ENCODE peak calls at places on chromosomes 12 and 14, in seven cellular contexts. P is MM.1S, M is tibial nerve, B is astrocyte, Q is colonic mucosa, Z is fibroblast of lung, G is PC-3. D is an unnamed sample. For H3K36me3, the result is how much of the 10 kb centered on the place peaks cover.

GRCh38 chr12:6767592-6768384 is 1.6 kb downstream of the PTMS start:
- DNase-seq in P (no peak), Z (peak), M (no peak), Q (peak), G (peak), B (no peak), D (peak)

GRCh38 chr12:49059385-49060232 is 985 bp downstream of the KMT2D start:
- DNase-seq in B (peak), M (no peak), P (peak), G (peak), Z (peak), Q (peak), D (peak)

GRCh38 chr14:34650786-34651584 is 21.0 kb upstream of the SNX6 start:
- DNase-seq in Z (peak), P (no peak), B (peak), G (peak), Q (no peak), M (no peak), D (no peak)

GRCh38 chr12:56119361-56119796 is 1.3 kb downstream of the ZC3H10 start:
- DNase-seq in Q (peak), B (peak), P (peak), G (peak), Z (peak), M (peak), D (peak)

GRCh38 chr14:22852940-22853767 is 16.8 kb downstream of the MMP14 start:
- DNase-seq in Z (peak), M (peak), P (peak), B (peak), G (peak), Q (peak), D (peak)

GRCh38 chr12:69007166-69007857 is 74.3 kb upstream of the CPM start:
- DNase-seq in M (no peak), P (no peak), Z (peak), B (peak), Q (peak), G (peak), D (peak)

GRCh38 chr12:111108726-111109125 is 188.3 kb upstream of the MYL2 start:
- DNase-seq in B (no peak), G (no peak), M (no peak), Q (no peak), P (no peak), Z (no peak), D (no peak)

GRCh38 chr14:36301159-36301558 is 19.3 kb downstream of the MBIP start:
- DNase-seq in G (no peak), Z (peak), M (no peak), B (peak), P (no peak), Q (no peak), D (peak)

GRCh38 chr12:67650127-67650495 is 1.6 kb downstream of the DYRK2 start:
- DNase-seq in Z (no peak), P (no peak), B (no peak), M (peak), G (no peak), Q (peak), D (peak)

GRCh38 chr14:105894978-105895881 is 368.8 kb downstream of the TMEM121 start:
- DNase-seq in P (no peak), B (no peak), M (no peak), Z (no peak), Q (no peak), G (no peak), D (no peak)

GRCh38 chr12:29547151-29547561 is 49.7 kb upstream of the OVCH1 start:
- DNase-seq in G (peak), Q (no peak), P (no peak), M (no peak), Z (peak), B (peak), D (no peak)

GRCh38 chr12:53074999-53075370 is 4.2 kb downstream of the SPRYD3 start:
- DNase-seq in Q (no peak), G (no peak), M (no peak), Z (no peak), B (no peak), P (no peak), D (no peak)
- H3K27ac ChIP-seq in Q (no peak), G (no peak), M (peak), Z (no peak), B (no peak), P (no peak), D (no peak)

GRCh38 chr12:109469516-109469915 is 7.6 kb downstream of the KCTD10 start:
- DNase-seq in P (no peak), Q (no peak), M (no peak), Z (no peak), G (no peak), B (no peak), D (no peak)

GRCh38 chr12:109466305-109466704 is 10.8 kb downstream of the KCTD10 start:
- DNase-seq in P (no peak), M (no peak), Q (no peak), G (no peak), Z (no peak), B (no peak), D (peak)

GRCh38 chr12:109464642-109465351 is 12.3 kb downstream of the KCTD10 start:
- DNase-seq in B (no peak), G (no peak), Z (no peak), M (no peak), Q (no peak), P (no peak), D (no peak)

GRCh38 chr12:109467978-109468676 is 9.0 kb downstream of the KCTD10 start:
- DNase-seq in P (no peak), Z (no peak), B (no peak), G (no peak), M (no peak), Q (peak), D (no peak)

GRCh38 chr12:109466821-109467220 is 10.3 kb downstream of the KCTD10 start:
- DNase-seq in M (no peak), G (no peak), B (no peak), P (no peak), Z (no peak), Q (no peak), D (no peak)
- H3K36me3 ChIP-seq in M (under half), G (under half), B (under half), P (under half), Z (under half), Q (under half), D (under half)

GRCh38 chr14:100286484-100287191 is 19.6 kb downstream of the SLC25A29 start:
- DNase-seq in M (no peak), B (no peak), Z (no peak), Q (no peak), P (no peak), G (no peak), D (no peak)
- H3K27ac ChIP-seq in M (no peak), B (no peak), Z (no peak), Q (no peak), P (no peak), G (no peak), D (no peak)

DNA sequence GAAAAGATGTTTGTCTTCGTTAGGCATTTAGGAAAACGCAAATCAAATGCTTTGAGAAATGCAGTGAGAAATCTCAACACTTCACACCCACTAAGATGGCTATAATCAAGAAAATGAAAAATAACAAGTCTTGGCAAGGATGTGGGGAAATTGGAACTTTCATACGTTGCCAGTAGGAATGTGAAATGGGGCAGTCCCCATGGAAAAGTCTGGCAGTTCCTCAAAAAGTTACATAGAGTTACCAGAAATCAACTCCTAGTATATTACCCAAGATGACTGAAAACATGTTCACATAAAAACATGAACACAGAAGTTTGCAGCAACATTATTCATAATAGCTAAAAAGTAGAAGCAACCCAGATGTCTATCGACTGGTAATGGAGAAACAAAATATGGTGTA is 41.5 kb upstream of the LRTM2 start:
- DNase-seq in G (no peak), P (no peak), B (no peak), Q (no peak), Z (no peak), M (no peak), D (no peak)
- H3K36me3 ChIP-seq in G (under half), P (under half), B (under half), Q (under half), Z (under half), M (under half), D (under half)

GRCh38 chr14:103544627-103545218 is 15.7 kb downstream of the TRMT61A start:
- DNase-seq in B (no peak), Q (no peak), G (no peak), Z (no peak), P (no peak), M (no peak), D (no peak)

GRCh38 chr14:103547455-103547940 is 15.0 kb downstream of the BAG5 start:
- DNase-seq in G (no peak), B (no peak), M (no peak), Q (no peak), P (no peak), Z (no peak), D (no peak)

GRCh38 chr14:103545219-103545914 is 16.4 kb downstream of the TRMT61A start:
- DNase-seq in B (no peak), M (no peak), Q (no peak), P (no peak), G (no peak), Z (no peak), D (no peak)

GRCh38 chr14:103546651-103547454 is 15.6 kb downstream of the BAG5 start:
- DNase-seq in Q (peak), Z (no peak), B (no peak), M (peak), G (peak), P (peak), D (peak)

DNA sequence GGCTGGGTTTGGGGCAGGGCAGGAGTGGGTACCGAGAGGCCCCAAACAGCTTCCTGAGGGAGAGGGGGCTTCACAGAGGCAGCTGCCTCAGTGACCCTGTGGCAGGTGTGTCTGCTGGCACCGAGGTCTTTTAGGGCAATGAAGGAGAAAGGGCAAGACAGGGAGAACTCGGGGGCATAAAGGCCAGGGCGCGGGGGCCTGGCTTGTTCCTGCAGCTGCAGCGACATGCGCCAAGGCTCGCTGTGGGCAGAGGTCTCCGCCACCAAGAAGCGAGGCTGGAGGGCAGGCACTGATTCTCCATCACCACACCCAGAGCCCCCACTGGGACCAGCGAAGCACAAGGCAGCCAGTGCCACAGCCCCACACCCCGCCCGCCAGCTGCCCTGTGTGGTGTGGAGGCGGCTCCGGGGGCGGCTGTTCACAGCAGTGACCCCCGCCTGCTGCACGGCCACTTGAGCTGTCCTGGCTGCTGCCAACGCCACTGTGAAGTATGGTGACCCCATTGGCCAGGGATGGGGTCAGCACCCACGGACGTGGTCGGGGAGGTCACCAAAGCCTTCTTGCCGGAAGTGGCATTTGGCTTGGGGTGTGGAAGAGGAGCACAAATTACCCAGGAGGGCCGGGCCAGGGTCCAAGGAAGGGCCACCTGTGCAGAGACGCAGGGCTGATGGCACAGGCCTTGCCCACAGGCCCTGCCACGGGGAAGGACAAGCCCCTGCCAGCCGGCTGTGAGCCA is 16.4 kb downstream of the BAG5 start:
- DNase-seq in P (no peak), M (no peak), G (no peak), Z (no peak), Q (no peak), B (no peak), D (no peak)
- H3K27ac ChIP-seq in P (no peak), M (peak), G (no peak), Z (no peak), Q (no peak), B (no peak), D (no peak)